ENCODE peak calls at places on chromosomes 11 and 22, in five cellular contexts. B, V, N, F and A are unnamed samples. For H3K4me1, the result is how much of the 10 kb centered on the place peaks cover.

GRCh38 chr11:70558651-70559050 is 160.3 kb downstream of the CTTN start:
- DNase-seq in N (no peak), V (no peak), B (no peak), F (no peak), A (no peak)

GRCh38 chr22:27531782-27532530 is 269.6 kb downstream of the MN1 start:
- DNase-seq in B (no peak), F (no peak), N (peak), V (no peak), A (peak)

GRCh38 chr22:17820879-17821439 is 46.7 kb upstream of the BID start:
- DNase-seq in B (no peak), V (no peak), F (no peak), N (no peak), A (no peak)

GRCh38 chr22:38835888-38836301 is 7.9 kb downstream of the NPTXR start:
- DNase-seq in V (no peak), N (peak), B (no peak), F (no peak), A (no peak)

GRCh38 chr11:69943066-69943465 is 123.8 kb upstream of the FGF3 start:
- DNase-seq in F (no peak), V (no peak), B (no peak), N (no peak), A (peak)

GRCh38 chr11:125675196-125675595 is 5.5 kb downstream of the ACRV1 start:
- DNase-seq in B (no peak), V (no peak), N (no peak), F (no peak), A (no peak)

GRCh38 chr11:27868226-27868625 is 168.0 kb upstream of the BDNF start:
- DNase-seq in F (no peak), N (no peak), B (no peak), V (no peak), A (no peak)

GRCh38 chr11:65059959-65060824 is 1.8 kb upstream of the NAALADL1 start:
- DNase-seq in B (no peak), N (peak), V (no peak), F (no peak), A (no peak)

GRCh38 chr11:121754603-121755002 is 301.8 kb upstream of the SORL1-AS1 start:
- DNase-seq in N (no peak), V (no peak), B (no peak), F (no peak), A (no peak)

GRCh38 chr11:14413307-14414072 is 54.5 kb upstream of the RRAS2 start:
- DNase-seq in V (no peak), N (no peak), F (peak), B (peak), A (peak)

GRCh38 chr11:113615773-113616172 is 90.3 kb downstream of the TMPRSS5 start:
- DNase-seq in B (no peak), N (no peak), V (no peak), F (no peak), A (no peak)

GRCh38 chr22:29379258-29379657 is 9.1 kb downstream of the AP1B1 start:
- DNase-seq in N (no peak), V (no peak), F (no peak), B (no peak), A (no peak)

GRCh38 chr11:8086571-8086970 is 5.6 kb downstream of the TUB start:
- DNase-seq in B (no peak), V (no peak), F (no peak), N (no peak), A (no peak)

GRCh38 chr22:31446208-31446607 is 43.4 kb downstream of the EIF4ENIF1 start:
- DNase-seq in V (no peak), F (no peak), N (no peak), B (no peak), A (no peak)

GRCh38 chr22:49961601-49962011 is 1.0 kb downstream of the PIM3 start:
- DNase-seq in F (no peak), V (no peak), N (no peak), B (peak), A (no peak)
- H3K4me1 ChIP-seq in F (under half), V (under half), N (half or more), B (under half), A (under half)

GRCh38 chr11:119706029-119706428 is 23.0 kb downstream of the NECTIN1 start:
- DNase-seq in N (no peak), B (no peak), F (no peak), V (no peak), A (no peak)
- H2BK12ac ChIP-seq in N (no peak), B (no peak), F (no peak), V (no peak), A (no peak)

DNA sequence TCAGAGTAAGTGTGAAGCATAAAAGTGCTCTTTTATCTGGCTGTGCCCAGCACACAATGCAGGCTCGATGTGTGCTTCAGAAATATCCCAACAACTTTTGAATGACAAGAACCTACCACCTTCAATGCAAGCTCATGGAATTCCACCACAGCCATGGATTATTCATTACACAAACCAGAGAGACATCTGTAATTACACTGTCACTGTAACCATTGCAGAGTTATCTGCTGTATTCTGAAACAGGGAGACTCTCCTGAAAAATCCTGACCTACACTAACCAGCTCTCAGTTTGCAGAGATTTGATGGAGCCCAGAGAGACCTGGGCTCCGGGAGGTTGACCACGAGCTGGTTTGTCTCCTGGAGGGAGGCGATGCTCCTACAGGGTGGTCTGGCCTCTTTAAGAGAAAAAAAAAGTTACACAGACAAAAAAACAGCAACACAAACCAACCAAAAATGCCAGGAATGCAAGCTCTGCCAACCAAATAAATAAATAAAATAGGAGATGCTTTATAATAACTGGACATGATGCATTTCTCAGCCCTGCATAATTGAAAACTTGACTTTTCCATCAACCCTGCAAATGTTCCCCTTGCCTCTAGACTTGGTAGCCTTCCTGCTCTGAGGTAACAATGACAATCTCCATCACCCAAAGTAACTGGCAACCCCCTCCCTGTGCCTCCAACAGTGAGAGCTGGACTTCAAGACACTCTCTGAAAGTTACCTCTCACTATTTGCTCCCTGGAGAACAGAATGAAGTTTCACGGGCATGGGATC is 69.7 kb downstream of the ETS1 start:
- DNase-seq in V (no peak), B (no peak), N (no peak), F (no peak), A (no peak)
- H3K4me1 ChIP-seq in V (under half), B (under half), N (under half), F (under half), A (under half)

DNA sequence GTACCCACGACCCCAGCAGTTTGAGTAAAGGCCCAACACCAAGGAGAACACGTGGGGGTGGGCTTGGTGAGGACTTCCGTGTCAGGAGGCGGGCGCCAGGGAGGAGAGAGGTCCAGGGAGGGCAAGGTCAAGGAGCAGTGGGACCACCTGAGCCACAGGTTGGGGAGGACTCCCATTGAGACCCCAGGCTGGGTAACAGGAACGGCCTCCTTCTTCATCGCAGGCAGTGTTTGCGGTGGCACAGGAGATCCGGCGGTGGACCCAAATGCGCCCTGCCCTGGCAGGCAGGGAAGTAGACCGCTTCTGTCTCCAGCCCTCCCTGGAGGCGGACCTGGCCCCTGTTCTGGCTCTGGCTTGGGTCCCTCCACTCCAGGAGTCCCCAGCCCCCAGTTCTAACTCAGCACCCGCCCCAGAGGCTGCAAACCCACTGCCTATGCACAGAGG is 5.9 kb upstream of the TBX1 start:
- DNase-seq in F (no peak), V (no peak), B (peak), N (no peak), A (no peak)
- H2BK12ac ChIP-seq in F (peak), V (no peak), B (no peak), N (no peak), A (no peak)

GRCh38 chr11:131044851-131045250 is 128.6 kb upstream of the SNX19 start:
- DNase-seq in F (no peak), V (no peak), B (no peak), N (no peak), A (peak)
- H3K4me1 ChIP-seq in F (under half), V (under half), B (under half), N (under half), A (under half)

DNA sequence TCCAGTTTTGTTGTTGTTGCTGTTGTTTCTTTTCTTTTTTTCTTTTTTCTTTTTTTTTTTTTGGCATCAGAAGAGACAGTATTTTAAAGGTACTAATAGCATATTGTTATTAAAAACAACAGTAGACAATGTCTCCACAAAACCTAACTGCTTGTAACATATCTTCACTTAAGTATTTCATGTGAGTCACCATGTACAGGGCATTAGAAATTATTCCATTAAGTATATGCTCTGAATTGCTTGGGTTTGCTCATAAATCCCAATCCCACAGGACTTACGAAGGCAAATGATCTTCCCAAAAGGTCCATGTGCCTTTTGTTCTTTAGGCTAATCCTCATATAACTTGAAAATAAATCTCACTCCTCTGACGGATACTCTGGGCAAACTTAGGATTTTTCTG is 35.9 kb downstream of the MAP6 start:
- DNase-seq in F (no peak), V (no peak), N (peak), B (no peak), A (no peak)
- H2BK12ac ChIP-seq in F (no peak), V (no peak), N (no peak), B (no peak), A (no peak)

GRCh38 chr11:18365736-18366135 is 28.6 kb upstream of the LDHA start:
- DNase-seq in N (no peak), F (no peak), V (no peak), B (no peak), A (peak)

GRCh38 chr11:18367431-18367830 is 26.9 kb upstream of the LDHA start:
- DNase-seq in B (no peak), F (no peak), V (no peak), N (no peak), A (peak)

GRCh38 chr11:18366286-18366685 is 28.1 kb upstream of the LDHA start:
- DNase-seq in N (no peak), B (no peak), V (no peak), F (no peak), A (peak)

GRCh38 chr11:18369398-18369797 is 25.0 kb upstream of the LDHA start:
- DNase-seq in N (no peak), V (no peak), B (no peak), F (no peak), A (no peak)

DNA sequence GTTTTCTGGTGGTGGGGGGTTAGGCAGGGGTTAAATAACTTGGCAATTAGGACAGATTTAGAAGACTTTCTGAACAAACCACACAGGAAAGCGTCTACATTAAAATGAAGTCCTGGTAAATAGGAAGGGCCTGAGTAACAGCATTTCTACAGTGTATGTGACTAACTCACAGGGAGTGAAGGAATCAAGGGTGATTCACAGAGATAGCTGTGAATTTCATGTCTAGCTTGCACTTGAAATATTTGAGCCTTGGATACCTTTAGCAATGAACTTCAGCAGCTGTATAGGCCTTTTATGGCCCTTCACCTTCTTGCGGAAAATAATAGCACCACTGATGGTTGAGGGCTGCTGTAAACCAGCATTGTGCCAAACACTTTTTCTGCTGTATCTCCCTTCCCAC is 26.1 kb upstream of the LDHA start:
- DNase-seq in N (no peak), V (no peak), F (no peak), B (no peak), A (peak)
- H3K4me1 ChIP-seq in N (under half), V (under half), F (under half), B (under half), A (under half)